ENCODE peak calls at places on chromosomes 6 and 20, in nine cellular contexts. O is GDM1, Z is iPS-NIHi11, C is cardiac muscle cell, R is NCI-H69, V is small intestine, B is MV-4-11, M is ureter, G is AG04449. N is an unnamed sample.

GRCh38 chr6:143594647-143595046 is 83.1 kb upstream of the PHACTR2 start:
- DNase-seq in O (no peak), Z (no peak), C (no peak), R (no peak), V (no peak), B (no peak), M (no peak), G (no peak), N (peak)

GRCh38 chr20:62241501-62241900 is 3.2 kb downstream of the OSBPL2 start:
- DNase-seq in O (no peak), Z (no peak), C (no peak), R (no peak), V (peak), B (no peak), M (peak), G (no peak), N (no peak)

GRCh38 chr20:47241345-47241781 is 115.1 kb downstream of the ZMYND8 start:
- DNase-seq in O (no peak), Z (no peak), C (peak), R (no peak), V (peak), B (no peak), M (no peak), G (no peak), N (no peak)

GRCh38 chr20:45104786-45105185 is 3.9 kb upstream of the KCNS1 start:
- DNase-seq in O (no peak), Z (no peak), C (peak), R (no peak), V (no peak), B (peak), M (no peak), G (peak), N (no peak)

GRCh38 chr20:53274807-53275206 is 302.6 kb downstream of the TSHZ2 start:
- DNase-seq in O (no peak), Z (no peak), C (no peak), R (no peak), V (no peak), B (no peak), M (no peak), G (no peak), N (no peak)

GRCh38 chr6:36269834-36270705 is at the start of gene PNPLA1:
- DNase-seq in O (no peak), Z (peak), C (no peak), R (no peak), V (no peak), B (no peak), M (peak), G (no peak), N (no peak)

GRCh38 chr20:61256365-61256764 is 4.3 kb downstream of the CDH4 start:
- DNase-seq in O (no peak), Z (no peak), C (no peak), R (no peak), V (no peak), B (no peak), M (no peak), G (no peak), N (no peak)

GRCh38 chr6:44641344-44641743 is 253.8 kb downstream of the CDC5L start:
- DNase-seq in O (no peak), Z (no peak), C (no peak), R (no peak), V (no peak), B (no peak), M (no peak), G (no peak), N (no peak)

GRCh38 chr6:139879823-139880356 is 505.4 kb upstream of the CITED2 start:
- DNase-seq in O (no peak), Z (no peak), C (no peak), R (no peak), V (no peak), B (no peak), M (no peak), G (no peak), N (no peak)

GRCh38 chr6:18260448-18261106 is 3.8 kb downstream of the DEK start:
- DNase-seq in O (no peak), Z (no peak), C (peak), R (peak), V (no peak), B (peak), M (no peak), G (no peak), N (no peak)

GRCh38 chr6:47262226-47262625 is 47.5 kb downstream of the TNFRSF21 start:
- DNase-seq in O (no peak), Z (no peak), C (no peak), R (no peak), V (no peak), B (no peak), M (no peak), G (no peak), N (no peak)

GRCh38 chr6:134979142-134979541 is 29.2 kb upstream of the ALDH8A1 start:
- DNase-seq in O (no peak), Z (no peak), C (no peak), R (no peak), V (no peak), B (no peak), M (no peak), G (no peak), N (no peak)

GRCh38 chr6:111173341-111173740 is 86.0 kb downstream of the SLC16A10 start:
- DNase-seq in O (no peak), Z (no peak), C (no peak), R (no peak), V (peak), B (no peak), M (no peak), G (no peak), N (no peak)

GRCh38 chr6:112879920-112880413 is 532.8 kb downstream of the RFPL4B start:
- DNase-seq in O (no peak), Z (peak), C (peak), R (peak), V (peak), B (no peak), M (no peak), G (no peak), N (peak)

GRCh38 chr20:61969806-61970205 is 95.9 kb downstream of the TAF4 start:
- DNase-seq in O (no peak), Z (no peak), C (no peak), R (no peak), V (no peak), B (no peak), M (no peak), G (no peak), N (no peak)